ENCODE peak calls at places on chromosomes 7 and 10, in four cellular contexts. One of them, this sample, is unnamed.

GRCh38 chr7:2687881-2688318 is at the start of gene AMZ1:
- DNase-seq in Peyer's patch: no peak
- DNase-seq in NB4: no peak
- DNase-seq in uterus: no peak
- DNase-seq in this sample: no peak

GRCh38 chr7:100159099-100159623 is 638 bp upstream of the TRAPPC14 start:
- DNase-seq in Peyer's patch: no peak
- DNase-seq in NB4: peak; percentile 45
- DNase-seq in uterus: no peak
- DNase-seq in this sample: no peak

GRCh38 chr7:132574281-132574680 is 2.0 kb downstream of the PLXNA4 start:
- DNase-seq in Peyer's patch: no peak
- DNase-seq in NB4: no peak
- DNase-seq in uterus: no peak
- DNase-seq in this sample: no peak

GRCh38 chr7:24956021-24956420 is 24.0 kb downstream of the OSBPL3 start:
- DNase-seq in Peyer's patch: no peak
- DNase-seq in NB4: no peak
- DNase-seq in uterus: no peak
- DNase-seq in this sample: no peak

GRCh38 chr7:21616796-21617436 is 74.1 kb downstream of the DNAH11 start:
- DNase-seq in Peyer's patch: no peak
- DNase-seq in NB4: no peak
- DNase-seq in uterus: no peak
- DNase-seq in this sample: no peak

GRCh38 chr7:7938471-7938870 is 30.1 kb upstream of the GLCCI1 start:
- DNase-seq in Peyer's patch: no peak
- DNase-seq in NB4: no peak
- DNase-seq in uterus: no peak
- DNase-seq in this sample: no peak

GRCh38 chr7:92520024-92520423 is 8.3 kb downstream of the PEX1 start:
- DNase-seq in Peyer's patch: no peak
- DNase-seq in NB4: peak; percentile 17
- DNase-seq in uterus: no peak
- DNase-seq in this sample: no peak

GRCh38 chr7:11120675-11121220 is 147.1 kb downstream of the PHF14 start:
- DNase-seq in Peyer's patch: no peak
- DNase-seq in NB4: no peak
- DNase-seq in uterus: no peak
- DNase-seq in this sample: no peak

GRCh38 chr10:109721401-109722028 is 201.8 kb downstream of the XPNPEP1 start:
- DNase-seq in Peyer's patch: no peak
- DNase-seq in NB4: no peak
- DNase-seq in uterus: no peak
- DNase-seq in this sample: no peak

GRCh38 chr10:112362833-112363232 is 11.1 kb upstream of the ACSL5 start:
- DNase-seq in Peyer's patch: no peak
- DNase-seq in NB4: no peak
- DNase-seq in uterus: no peak
- DNase-seq in this sample: no peak

GRCh38 chr10:30798621-30799020 is 169.1 kb upstream of the LYZL2 start:
- DNase-seq in Peyer's patch: no peak
- DNase-seq in NB4: no peak
- DNase-seq in uterus: no peak
- DNase-seq in this sample: no peak

GRCh38 chr7:106755641-106756040 is 94.7 kb upstream of the CCDC71L start:
- DNase-seq in Peyer's patch: no peak
- DNase-seq in NB4: no peak
- DNase-seq in uterus: no peak
- DNase-seq in this sample: no peak

GRCh38 chr10:108465871-108466641 is 1301.5 kb upstream of the SORCS1 start:
- DNase-seq in Peyer's patch: no peak
- DNase-seq in NB4: no peak
- DNase-seq in uterus: peak; percentile 41
- DNase-seq in this sample: peak; percentile 79

GRCh38 chr10:113854757-113855626 is 531 bp downstream of the NHLRC2 start:
- DNase-seq in Peyer's patch: no peak
- DNase-seq in NB4: peak; percentile 85
- DNase-seq in uterus: peak; percentile 57
- DNase-seq in this sample: peak; percentile 77
- TF ChIP-seq POLR2A in Peyer's patch: peak; percentile 28
- TF ChIP-seq POLR2A in NB4: peak; percentile 25
- TF ChIP-seq POLR2A in uterus: no peak
- TF ChIP-seq POLR2A in this sample: peak; percentile 71

GRCh38 chr10:93393231-93393630 is 88.9 kb downstream of the MYOF start:
- DNase-seq in Peyer's patch: no peak
- DNase-seq in NB4: no peak
- DNase-seq in uterus: no peak
- DNase-seq in this sample: no peak
- TF ChIP-seq POLR2A in Peyer's patch: no peak
- TF ChIP-seq POLR2A in NB4: no peak
- TF ChIP-seq POLR2A in uterus: no peak
- TF ChIP-seq POLR2A in this sample: no peak

GRCh38 chr10:22713853-22714523 is 390 bp downstream of the PIP4K2A start:
- DNase-seq in Peyer's patch: no peak
- DNase-seq in NB4: peak; percentile 57
- DNase-seq in uterus: no peak
- DNase-seq in this sample: peak; percentile 82

GRCh38 chr10:22716943-22717342 is 2.6 kb upstream of the PIP4K2A start:
- DNase-seq in Peyer's patch: no peak
- DNase-seq in NB4: no peak
- DNase-seq in uterus: no peak
- DNase-seq in this sample: no peak

GRCh38 chr10:22715290-22715625 is 880 bp upstream of the PIP4K2A start:
- DNase-seq in Peyer's patch: no peak
- DNase-seq in NB4: no peak
- DNase-seq in uterus: no peak
- DNase-seq in this sample: no peak

GRCh38 chr10:22712959-22713852 is 1.2 kb downstream of the PIP4K2A start:
- DNase-seq in Peyer's patch: peak; percentile 57
- DNase-seq in NB4: peak; percentile 29
- DNase-seq in uterus: peak; percentile 21
- DNase-seq in this sample: peak; percentile 68

GRCh38 chr10:22714524-22715289 is at the start of gene PIP4K2A:
- DNase-seq in Peyer's patch: peak; percentile 83
- DNase-seq in NB4: peak; percentile 75
- DNase-seq in uterus: peak; percentile 66
- DNase-seq in this sample: peak; percentile 87
- TF ChIP-seq POLR2A in Peyer's patch: no peak
- TF ChIP-seq POLR2A in NB4: peak; percentile 35
- TF ChIP-seq POLR2A in uterus: peak; percentile 60
- TF ChIP-seq POLR2A in this sample: peak; percentile 42

DNA sequence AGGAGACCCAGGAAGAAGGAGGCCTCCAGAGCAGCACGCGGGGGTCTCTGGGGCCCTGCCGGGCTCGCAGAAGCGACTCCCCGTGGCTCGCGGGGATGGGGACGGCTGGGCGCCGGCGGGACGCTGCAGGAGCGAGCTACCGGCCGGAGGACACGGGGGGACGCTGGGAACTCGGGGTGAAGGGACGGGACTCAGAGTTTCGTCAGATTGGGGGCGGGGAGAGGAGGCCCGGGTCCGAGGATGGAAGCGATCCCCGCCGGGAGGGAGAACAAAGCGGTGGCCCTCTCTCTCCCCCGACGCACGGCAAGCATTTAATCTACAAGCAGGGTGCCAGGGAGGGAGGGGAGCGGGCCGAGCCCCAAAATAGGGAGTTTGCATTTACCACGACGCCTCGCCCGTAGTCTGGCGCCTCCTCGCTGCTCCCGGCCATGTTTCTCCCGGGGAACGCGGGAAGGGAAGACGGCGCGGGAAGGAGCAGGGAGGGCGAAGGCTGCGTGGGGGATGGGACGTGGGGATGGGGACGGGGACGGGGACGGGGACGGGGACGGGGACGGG is at the start of gene PRTFDC1:
- DNase-seq in Peyer's patch: peak; percentile 76
- DNase-seq in NB4: no peak
- DNase-seq in uterus: peak; percentile 63
- DNase-seq in this sample: peak; percentile 40
- TF ChIP-seq POLR2A in Peyer's patch: no peak
- TF ChIP-seq POLR2A in NB4: no peak
- TF ChIP-seq POLR2A in uterus: no peak
- TF ChIP-seq POLR2A in this sample: no peak

DNA sequence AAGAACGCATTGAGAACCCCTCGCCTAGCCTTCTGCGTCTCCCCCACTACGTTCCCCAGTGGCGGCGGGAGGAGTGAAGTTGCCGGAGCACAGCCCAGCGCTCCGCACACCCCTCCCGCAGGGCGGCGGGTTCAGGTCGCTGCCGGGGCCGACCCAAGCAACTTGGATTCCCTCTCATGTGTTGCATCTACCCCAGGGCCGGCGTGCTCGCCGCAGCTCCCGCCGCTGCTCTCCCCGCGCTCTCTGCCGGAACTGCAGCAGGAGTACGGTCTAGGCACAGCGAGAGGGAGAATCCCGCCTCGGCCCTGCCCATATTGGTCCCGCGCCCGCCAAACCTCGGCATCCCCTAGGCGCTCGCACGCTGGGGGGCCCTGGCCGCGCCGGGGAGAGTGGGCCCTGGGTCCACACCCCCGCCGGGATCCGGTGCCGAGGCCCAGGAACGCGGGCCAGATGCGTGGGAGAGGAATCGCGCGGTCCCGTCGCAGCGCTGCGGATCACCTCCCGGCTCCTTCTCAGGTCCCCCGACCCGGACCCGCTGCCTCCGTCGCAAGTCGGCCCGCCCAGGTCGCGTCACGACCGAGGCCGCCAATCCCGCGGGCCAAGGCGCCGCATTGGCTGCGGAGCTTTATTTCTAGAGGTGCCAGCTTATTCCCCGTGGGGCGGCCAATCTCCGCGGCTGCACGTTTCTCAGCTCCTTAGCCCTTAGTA is 648 bp upstream of the TMEM243 start:
- DNase-seq in Peyer's patch: peak; percentile 89
- DNase-seq in NB4: peak; percentile 40
- DNase-seq in uterus: peak; percentile 74
- DNase-seq in this sample: peak; percentile 67
- TF ChIP-seq POLR2A in Peyer's patch: peak; percentile 92
- TF ChIP-seq POLR2A in NB4: no peak
- TF ChIP-seq POLR2A in uterus: peak; percentile 90
- TF ChIP-seq POLR2A in this sample: no peak

GRCh38 chr7:112938895-112939588 is 147.6 kb downstream of the GPR85 start:
- DNase-seq in Peyer's patch: no peak
- DNase-seq in NB4: no peak
- DNase-seq in uterus: peak; percentile 24
- DNase-seq in this sample: peak; percentile 74

GRCh38 chr7:112942981-112943380 is 143.6 kb downstream of the GPR85 start:
- DNase-seq in Peyer's patch: no peak
- DNase-seq in NB4: no peak
- DNase-seq in uterus: no peak
- DNase-seq in this sample: no peak

GRCh38 chr7:112937651-112938390 is 147.6 kb upstream of the TMEM168 start:
- DNase-seq in Peyer's patch: no peak
- DNase-seq in NB4: no peak
- DNase-seq in uterus: no peak
- DNase-seq in this sample: peak; percentile 13

GRCh38 chr7:112940314-112940732 is 146.3 kb downstream of the GPR85 start:
- DNase-seq in Peyer's patch: no peak
- DNase-seq in NB4: no peak
- DNase-seq in uterus: no peak
- DNase-seq in this sample: no peak

GRCh38 chr7:112939589-112940313 is 146.9 kb downstream of the GPR85 start:
- DNase-seq in Peyer's patch: peak; percentile 99
- DNase-seq in NB4: peak; percentile 100
- DNase-seq in uterus: peak; percentile 99
- DNase-seq in this sample: peak; percentile 99
- TF ChIP-seq POLR2A in Peyer's patch: no peak
- TF ChIP-seq POLR2A in NB4: peak; percentile 65
- TF ChIP-seq POLR2A in uterus: peak; percentile 35
- TF ChIP-seq POLR2A in this sample: peak; percentile 83